ENCODE peak calls at places on chromosomes 11 and 22, in nine cellular contexts. One of them, this sample, is unnamed.

GRCh38 chr22:41003976-41004375 is 52.8 kb downstream of the RBX1 start:
- DNase-seq in HTR-8/SVneo: no peak
- DNase-seq in HEK293T: no peak
- DNase-seq in H4: no peak
- DNase-seq in central memory CD8-positive, alpha-beta T cell: no peak
- DNase-seq in substantia nigra: no peak
- DNase-seq in GM04504: no peak
- DNase-seq in IMR-90: no peak
- DNase-seq in activated CD8-positive, alpha-beta T cell treated with anti-CD3 and anti-CD28 coated beads, Interleukin-2, amount 10 ng/mL, durations not matched to agents 7 days and 5 days: no peak
- DNase-seq in this sample: no peak

GRCh38 chr22:30402036-30402759 is 5.4 kb downstream of the SEC14L2 start:
- DNase-seq in central memory CD8-positive, alpha-beta T cell: no peak
- DNase-seq in IMR-90: no peak
- DNase-seq in H4: no peak
- DNase-seq in HTR-8/SVneo: no peak
- DNase-seq in substantia nigra: no peak
- DNase-seq in activated CD8-positive, alpha-beta T cell treated with anti-CD3 and anti-CD28 coated beads, Interleukin-2, amount 10 ng/mL, durations not matched to agents 7 days and 5 days: no peak
- DNase-seq in GM04504: no peak
- DNase-seq in HEK293T: no peak
- DNase-seq in this sample: no peak

GRCh38 chr11:10561947-10562346 is 6.5 kb downstream of the LYVE1 start:
- DNase-seq in central memory CD8-positive, alpha-beta T cell: no peak
- DNase-seq in substantia nigra: no peak
- DNase-seq in IMR-90: no peak
- DNase-seq in GM04504: no peak
- DNase-seq in H4: no peak
- DNase-seq in HTR-8/SVneo: no peak
- DNase-seq in HEK293T: no peak
- DNase-seq in activated CD8-positive, alpha-beta T cell treated with anti-CD3 and anti-CD28 coated beads, Interleukin-2, amount 10 ng/mL, durations not matched to agents 7 days and 5 days: no peak
- DNase-seq in this sample: no peak

GRCh38 chr11:75453916-75454655 is 21.1 kb upstream of the KLHL35 start:
- DNase-seq in H4: no peak
- DNase-seq in HEK293T: no peak
- DNase-seq in IMR-90: peak
- DNase-seq in HTR-8/SVneo: peak
- DNase-seq in GM04504: peak
- DNase-seq in activated CD8-positive, alpha-beta T cell treated with anti-CD3 and anti-CD28 coated beads, Interleukin-2, amount 10 ng/mL, durations not matched to agents 7 days and 5 days: no peak
- DNase-seq in central memory CD8-positive, alpha-beta T cell: no peak
- DNase-seq in substantia nigra: no peak
- DNase-seq in this sample: no peak

GRCh38 chr11:111299111-111300026 is 1.0 kb downstream of the POU2AF3 start:
- DNase-seq in HEK293T: no peak
- DNase-seq in HTR-8/SVneo: peak
- DNase-seq in central memory CD8-positive, alpha-beta T cell: no peak
- DNase-seq in H4: peak
- DNase-seq in GM04504: no peak
- DNase-seq in substantia nigra: peak
- DNase-seq in IMR-90: peak
- DNase-seq in activated CD8-positive, alpha-beta T cell treated with anti-CD3 and anti-CD28 coated beads, Interleukin-2, amount 10 ng/mL, durations not matched to agents 7 days and 5 days: no peak
- DNase-seq in this sample: no peak

GRCh38 chr11:76773921-76774361 is 9.2 kb upstream of the TSKU start:
- DNase-seq in H4: no peak
- DNase-seq in HTR-8/SVneo: no peak
- DNase-seq in HEK293T: no peak
- DNase-seq in IMR-90: no peak
- DNase-seq in central memory CD8-positive, alpha-beta T cell: no peak
- DNase-seq in substantia nigra: no peak
- DNase-seq in activated CD8-positive, alpha-beta T cell treated with anti-CD3 and anti-CD28 coated beads, Interleukin-2, amount 10 ng/mL, durations not matched to agents 7 days and 5 days: no peak
- DNase-seq in GM04504: no peak
- DNase-seq in this sample: no peak

GRCh38 chr11:12893787-12894672 is 115.1 kb upstream of the RASSF10 start:
- DNase-seq in activated CD8-positive, alpha-beta T cell treated with anti-CD3 and anti-CD28 coated beads, Interleukin-2, amount 10 ng/mL, durations not matched to agents 7 days and 5 days: peak
- DNase-seq in HTR-8/SVneo: peak
- DNase-seq in GM04504: no peak
- DNase-seq in central memory CD8-positive, alpha-beta T cell: no peak
- DNase-seq in HEK293T: peak
- DNase-seq in H4: peak
- DNase-seq in IMR-90: peak
- DNase-seq in substantia nigra: peak
- DNase-seq in this sample: no peak

GRCh38 chr11:1854949-1855885 is 2.3 kb downstream of the LSP1 start:
- DNase-seq in HEK293T: no peak
- DNase-seq in H4: no peak
- DNase-seq in central memory CD8-positive, alpha-beta T cell: no peak
- DNase-seq in GM04504: no peak
- DNase-seq in activated CD8-positive, alpha-beta T cell treated with anti-CD3 and anti-CD28 coated beads, Interleukin-2, amount 10 ng/mL, durations not matched to agents 7 days and 5 days: peak
- DNase-seq in substantia nigra: no peak
- DNase-seq in HTR-8/SVneo: no peak
- DNase-seq in IMR-90: no peak
- DNase-seq in this sample: no peak

GRCh38 chr11:115581871-115582639 is 77.8 kb upstream of the CADM1 start:
- DNase-seq in IMR-90: peak
- DNase-seq in substantia nigra: no peak
- DNase-seq in H4: peak
- DNase-seq in HEK293T: peak
- DNase-seq in central memory CD8-positive, alpha-beta T cell: no peak
- DNase-seq in activated CD8-positive, alpha-beta T cell treated with anti-CD3 and anti-CD28 coated beads, Interleukin-2, amount 10 ng/mL, durations not matched to agents 7 days and 5 days: no peak
- DNase-seq in GM04504: no peak
- DNase-seq in HTR-8/SVneo: peak
- DNase-seq in this sample: no peak

GRCh38 chr22:35622132-35622913 is 5.2 kb upstream of the MB start:
- DNase-seq in H4: peak
- DNase-seq in substantia nigra: no peak
- DNase-seq in central memory CD8-positive, alpha-beta T cell: no peak
- DNase-seq in activated CD8-positive, alpha-beta T cell treated with anti-CD3 and anti-CD28 coated beads, Interleukin-2, amount 10 ng/mL, durations not matched to agents 7 days and 5 days: no peak
- DNase-seq in HTR-8/SVneo: no peak
- DNase-seq in GM04504: no peak
- DNase-seq in HEK293T: no peak
- DNase-seq in IMR-90: no peak
- DNase-seq in this sample: no peak

GRCh38 chr22:39174498-39175120 is 22.1 kb upstream of the CBX7 start:
- DNase-seq in activated CD8-positive, alpha-beta T cell treated with anti-CD3 and anti-CD28 coated beads, Interleukin-2, amount 10 ng/mL, durations not matched to agents 7 days and 5 days: peak
- DNase-seq in IMR-90: peak
- DNase-seq in substantia nigra: no peak
- DNase-seq in central memory CD8-positive, alpha-beta T cell: peak
- DNase-seq in HEK293T: peak
- DNase-seq in H4: peak
- DNase-seq in GM04504: no peak
- DNase-seq in HTR-8/SVneo: peak
- DNase-seq in this sample: no peak